ENCODE peak calls at places on chromosomes 13 and 19, in six cellular contexts. One of them, this sample, is unnamed.

GRCh38 chr13:70424428-70424827 is 316.2 kb upstream of the KLHL1 start:
- DNase-seq in HepG2: no peak
- DNase-seq in upper lobe of left lung: no peak
- DNase-seq in endothelial cell of umbilical vein: no peak
- DNase-seq in breast epithelium: no peak
- DNase-seq in GM23338: peak; percentile 88
- DNase-seq in this sample: peak; percentile 45

GRCh38 chr13:44908266-44908665 is 81.0 kb downstream of the NUFIP1 start:
- DNase-seq in HepG2: no peak
- DNase-seq in upper lobe of left lung: no peak
- DNase-seq in endothelial cell of umbilical vein: no peak
- DNase-seq in breast epithelium: no peak
- DNase-seq in GM23338: no peak
- DNase-seq in this sample: no peak

GRCh38 chr13:23915308-23915707 is 18.0 kb upstream of the C1QTNF9B start:
- DNase-seq in HepG2: peak; percentile 8
- DNase-seq in upper lobe of left lung: no peak
- DNase-seq in endothelial cell of umbilical vein: no peak
- DNase-seq in breast epithelium: no peak
- DNase-seq in GM23338: no peak
- DNase-seq in this sample: no peak

GRCh38 chr13:77859450-77859849 is 59.2 kb downstream of the EDNRB start:
- DNase-seq in HepG2: no peak
- DNase-seq in upper lobe of left lung: no peak
- DNase-seq in endothelial cell of umbilical vein: no peak
- DNase-seq in breast epithelium: no peak
- DNase-seq in GM23338: no peak
- DNase-seq in this sample: no peak

GRCh38 chr13:75739244-75739868 is 103.2 kb downstream of the LMO7 start:
- DNase-seq in HepG2: no peak
- DNase-seq in upper lobe of left lung: no peak
- DNase-seq in endothelial cell of umbilical vein: no peak
- DNase-seq in breast epithelium: no peak
- DNase-seq in GM23338: no peak
- DNase-seq in this sample: no peak

GRCh38 chr13:57748096-57748495 is 116.6 kb downstream of the PCDH17 start:
- DNase-seq in HepG2: no peak
- DNase-seq in upper lobe of left lung: no peak
- DNase-seq in endothelial cell of umbilical vein: no peak
- DNase-seq in breast epithelium: no peak
- DNase-seq in GM23338: no peak
- DNase-seq in this sample: no peak

GRCh38 chr13:44259045-44260042 is 114.3 kb upstream of the SERP2 start:
- DNase-seq in HepG2: no peak
- DNase-seq in upper lobe of left lung: no peak
- DNase-seq in endothelial cell of umbilical vein: peak; percentile 67
- DNase-seq in breast epithelium: no peak
- DNase-seq in GM23338: no peak
- DNase-seq in this sample: peak; percentile 41

GRCh38 chr13:73216381-73216831 is 157.6 kb downstream of the KLF5 start:
- DNase-seq in HepG2: no peak
- DNase-seq in upper lobe of left lung: no peak
- DNase-seq in endothelial cell of umbilical vein: no peak
- DNase-seq in breast epithelium: peak; percentile 35
- DNase-seq in GM23338: no peak
- DNase-seq in this sample: no peak

GRCh38 chr13:73738626-73739025 is 395.6 kb downstream of the KLF12 start:
- DNase-seq in HepG2: no peak
- DNase-seq in upper lobe of left lung: no peak
- DNase-seq in endothelial cell of umbilical vein: no peak
- DNase-seq in breast epithelium: no peak
- DNase-seq in GM23338: no peak
- DNase-seq in this sample: no peak

GRCh38 chr13:94480672-94481145 is 1.2 kb upstream of the DCT start:
- DNase-seq in HepG2: no peak
- DNase-seq in upper lobe of left lung: no peak
- DNase-seq in endothelial cell of umbilical vein: no peak
- DNase-seq in breast epithelium: no peak
- DNase-seq in GM23338: no peak
- DNase-seq in this sample: no peak

GRCh38 chr13:40480012-40480914 is 186.2 kb downstream of the FOXO1 start:
- DNase-seq in HepG2: peak; percentile 62
- DNase-seq in upper lobe of left lung: no peak
- DNase-seq in endothelial cell of umbilical vein: no peak
- DNase-seq in breast epithelium: no peak
- DNase-seq in GM23338: no peak
- DNase-seq in this sample: no peak

GRCh38 chr13:101450749-101451130 is 1.7 kb upstream of the ITGBL1 start:
- DNase-seq in HepG2: no peak
- DNase-seq in upper lobe of left lung: no peak
- DNase-seq in endothelial cell of umbilical vein: no peak
- DNase-seq in breast epithelium: no peak
- DNase-seq in GM23338: no peak
- DNase-seq in this sample: no peak

GRCh38 chr19:14381689-14382474 is 638 bp downstream of the ADGRE5 start:
- DNase-seq in HepG2: no peak
- DNase-seq in upper lobe of left lung: no peak
- DNase-seq in endothelial cell of umbilical vein: no peak
- DNase-seq in breast epithelium: no peak
- DNase-seq in GM23338: no peak
- DNase-seq in this sample: peak; percentile 57

GRCh38 chr19:56383826-56384605 is 9.3 kb downstream of the ZNF582 start:
- DNase-seq in HepG2: no peak
- DNase-seq in upper lobe of left lung: no peak
- DNase-seq in endothelial cell of umbilical vein: no peak
- DNase-seq in breast epithelium: no peak
- DNase-seq in GM23338: peak; percentile 33
- DNase-seq in this sample: no peak

GRCh38 chr13:46213242-46213641 is 1.5 kb downstream of the LRRC63 start:
- DNase-seq in HepG2: no peak
- DNase-seq in upper lobe of left lung: no peak
- DNase-seq in endothelial cell of umbilical vein: no peak
- DNase-seq in breast epithelium: no peak
- DNase-seq in GM23338: no peak
- DNase-seq in this sample: no peak

GRCh38 chr13:114130708-114131580 is 1.5 kb downstream of the RASA3 start:
- DNase-seq in HepG2: no peak
- DNase-seq in upper lobe of left lung: peak; percentile 84
- DNase-seq in endothelial cell of umbilical vein: peak; percentile 74
- DNase-seq in breast epithelium: no peak
- DNase-seq in GM23338: peak; percentile 78
- DNase-seq in this sample: no peak

GRCh38 chr19:50551713-50552187 is 16.5 kb downstream of the LRRC4B start:
- DNase-seq in HepG2: no peak
- DNase-seq in upper lobe of left lung: no peak
- DNase-seq in endothelial cell of umbilical vein: no peak
- DNase-seq in breast epithelium: no peak
- DNase-seq in GM23338: peak; percentile 70
- DNase-seq in this sample: no peak

GRCh38 chr19:1112254-1113208 is 8.7 kb downstream of the GPX4 start:
- DNase-seq in HepG2: no peak
- DNase-seq in upper lobe of left lung: peak; percentile 93
- DNase-seq in endothelial cell of umbilical vein: no peak
- DNase-seq in breast epithelium: peak; percentile 93
- DNase-seq in GM23338: peak; percentile 83
- DNase-seq in this sample: peak; percentile 91

GRCh38 chr19:55053735-55054134 is 9.2 kb downstream of the RDH13 start:
- DNase-seq in HepG2: no peak
- DNase-seq in upper lobe of left lung: no peak
- DNase-seq in endothelial cell of umbilical vein: no peak
- DNase-seq in breast epithelium: no peak
- DNase-seq in GM23338: no peak
- DNase-seq in this sample: no peak

DNA sequence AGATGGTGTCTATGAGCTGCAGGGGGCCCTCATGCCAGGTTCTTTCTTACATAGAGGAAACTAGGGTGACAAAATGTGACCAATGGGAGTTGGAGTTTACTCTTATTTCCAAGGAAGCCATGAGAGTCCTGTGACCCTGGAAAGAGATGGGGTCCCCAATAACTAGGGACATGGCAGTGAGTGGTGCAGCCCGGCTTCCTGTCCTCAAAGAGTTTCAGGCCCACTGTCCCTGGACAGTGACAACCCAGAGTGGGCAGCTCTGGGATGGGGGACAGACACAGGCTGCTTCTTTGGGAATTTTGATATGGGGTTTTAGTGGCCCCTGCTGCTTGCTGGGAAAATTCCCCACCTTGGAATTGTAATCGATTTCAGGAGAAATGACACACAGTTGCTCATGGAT is 8.4 kb upstream of the IGFL1 start:
- DNase-seq in HepG2: no peak
- DNase-seq in upper lobe of left lung: no peak
- DNase-seq in endothelial cell of umbilical vein: no peak
- DNase-seq in breast epithelium: no peak
- DNase-seq in GM23338: no peak
- DNase-seq in this sample: no peak
- H3K4me3 ChIP-seq in HepG2: no peak overlapping the region
- H3K4me3 ChIP-seq in upper lobe of left lung: no peak overlapping the region
- H3K4me3 ChIP-seq in endothelial cell of umbilical vein: no peak overlapping the region
- H3K4me3 ChIP-seq in breast epithelium: no peak overlapping the region
- H3K4me3 ChIP-seq in GM23338: no peak overlapping the region
- H3K4me3 ChIP-seq in this sample: no peak overlapping the region

DNA sequence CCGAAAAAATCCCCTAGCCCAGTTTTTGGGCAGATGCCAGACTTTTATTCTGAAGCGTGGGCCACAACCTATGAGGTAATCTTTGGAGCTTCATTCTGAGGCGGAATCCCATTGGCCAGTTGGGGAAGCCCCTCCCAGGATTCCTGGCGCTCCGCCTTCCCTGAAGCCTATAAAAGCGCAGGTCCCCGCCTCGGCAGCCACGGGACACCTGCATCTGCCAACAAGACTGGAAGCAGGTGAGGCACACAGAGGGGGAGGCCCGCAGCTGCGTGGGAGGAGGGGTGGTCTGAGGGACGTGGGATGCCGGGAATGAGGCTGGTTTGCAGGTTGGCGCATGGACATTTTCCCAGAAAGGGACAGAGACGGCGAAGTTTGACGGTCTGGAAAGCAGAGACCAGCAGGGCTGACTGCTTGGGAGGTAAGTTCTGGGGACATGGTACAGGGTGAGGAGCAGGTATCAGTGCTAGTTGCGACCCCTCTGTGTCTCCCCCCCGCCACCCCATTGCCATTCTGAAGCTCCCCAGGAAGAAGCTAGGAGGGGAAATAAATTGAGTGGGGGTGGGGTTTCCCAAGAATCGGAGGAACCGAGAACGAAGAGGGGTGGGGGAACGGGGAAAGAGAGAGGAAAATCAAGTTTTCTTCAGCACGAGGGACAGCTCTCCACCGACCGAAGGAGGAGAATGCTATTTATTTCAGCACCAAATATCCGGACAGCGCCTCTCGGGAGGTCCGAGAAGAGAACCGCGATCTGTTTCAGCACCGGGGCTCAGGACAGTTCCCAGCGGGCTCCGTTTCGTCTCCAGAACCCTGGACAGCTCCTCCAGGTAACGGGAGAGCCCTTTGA is 22.4 kb upstream of the FEM1A start:
- DNase-seq in HepG2: peak; percentile 85
- DNase-seq in upper lobe of left lung: no peak
- DNase-seq in endothelial cell of umbilical vein: peak; percentile 75
- DNase-seq in breast epithelium: peak; percentile 57
- DNase-seq in GM23338: peak; percentile 98
- DNase-seq in this sample: peak; percentile 82
- TF ChIP-seq POLR2AphosphoS5 in HepG2: no peak
- TF ChIP-seq POLR2AphosphoS5 in upper lobe of left lung: no peak
- TF ChIP-seq POLR2AphosphoS5 in endothelial cell of umbilical vein: peak; percentile 78
- TF ChIP-seq POLR2AphosphoS5 in breast epithelium: peak; percentile 86
- TF ChIP-seq POLR2AphosphoS5 in GM23338: peak; percentile 43
- TF ChIP-seq POLR2AphosphoS5 in this sample: no peak

GRCh38 chr19:48444129-48444932 is 1.5 kb upstream of the GRWD1 start:
- DNase-seq in HepG2: no peak
- DNase-seq in upper lobe of left lung: peak; percentile 75
- DNase-seq in endothelial cell of umbilical vein: no peak
- DNase-seq in breast epithelium: no peak
- DNase-seq in GM23338: peak; percentile 54
- DNase-seq in this sample: no peak

GRCh38 chr19:48442116-48443035 is 3.4 kb upstream of the GRWD1 start:
- DNase-seq in HepG2: no peak
- DNase-seq in upper lobe of left lung: peak; percentile 83
- DNase-seq in endothelial cell of umbilical vein: no peak
- DNase-seq in breast epithelium: no peak
- DNase-seq in GM23338: peak; percentile 56
- DNase-seq in this sample: no peak

GRCh38 chr19:48443262-48443661 is 2.5 kb upstream of the GRWD1 start:
- DNase-seq in HepG2: no peak
- DNase-seq in upper lobe of left lung: peak; percentile 89
- DNase-seq in endothelial cell of umbilical vein: no peak
- DNase-seq in breast epithelium: no peak
- DNase-seq in GM23338: peak; percentile 62
- DNase-seq in this sample: peak; percentile 43

GRCh38 chr19:48444933-48445194 is 919 bp upstream of the GRWD1 start:
- DNase-seq in HepG2: no peak
- DNase-seq in upper lobe of left lung: no peak
- DNase-seq in endothelial cell of umbilical vein: no peak
- DNase-seq in breast epithelium: no peak
- DNase-seq in GM23338: no peak
- DNase-seq in this sample: no peak

GRCh38 chr19:48443731-48444128 is 2.1 kb upstream of the GRWD1 start:
- DNase-seq in HepG2: no peak
- DNase-seq in upper lobe of left lung: peak; percentile 88
- DNase-seq in endothelial cell of umbilical vein: no peak
- DNase-seq in breast epithelium: no peak
- DNase-seq in GM23338: peak; percentile 31
- DNase-seq in this sample: no peak
- H3K4me3 ChIP-seq in HepG2: peak overlapping the region; percentile 77
- H3K4me3 ChIP-seq in upper lobe of left lung: peak overlapping the region; percentile 97
- H3K4me3 ChIP-seq in endothelial cell of umbilical vein: no peak overlapping the region
- H3K4me3 ChIP-seq in breast epithelium: peak overlapping the region; percentile 86
- H3K4me3 ChIP-seq in GM23338: peak overlapping the region; percentile 86
- H3K4me3 ChIP-seq in this sample: peak overlapping the region; percentile 100

GRCh38 chr19:3546119-3546518 is 7.1 kb downstream of the TEKTIP1 start:
- DNase-seq in HepG2: no peak
- DNase-seq in upper lobe of left lung: peak; percentile 83
- DNase-seq in endothelial cell of umbilical vein: no peak
- DNase-seq in breast epithelium: no peak
- DNase-seq in GM23338: no peak
- DNase-seq in this sample: peak; percentile 45

GRCh38 chr19:3549816-3550215 is 7.6 kb downstream of the MFSD12 start:
- DNase-seq in HepG2: no peak
- DNase-seq in upper lobe of left lung: no peak
- DNase-seq in endothelial cell of umbilical vein: no peak
- DNase-seq in breast epithelium: no peak
- DNase-seq in GM23338: no peak
- DNase-seq in this sample: no peak

GRCh38 chr19:3547301-3547731 is 8.3 kb downstream of the TEKTIP1 start:
- DNase-seq in HepG2: no peak
- DNase-seq in upper lobe of left lung: peak; percentile 67
- DNase-seq in endothelial cell of umbilical vein: no peak
- DNase-seq in breast epithelium: no peak
- DNase-seq in GM23338: no peak
- DNase-seq in this sample: no peak

GRCh38 chr19:3547767-3548282 is 8.9 kb downstream of the TEKTIP1 start:
- DNase-seq in HepG2: no peak
- DNase-seq in upper lobe of left lung: peak; percentile 79
- DNase-seq in endothelial cell of umbilical vein: no peak
- DNase-seq in breast epithelium: no peak
- DNase-seq in GM23338: no peak
- DNase-seq in this sample: no peak

DNA sequence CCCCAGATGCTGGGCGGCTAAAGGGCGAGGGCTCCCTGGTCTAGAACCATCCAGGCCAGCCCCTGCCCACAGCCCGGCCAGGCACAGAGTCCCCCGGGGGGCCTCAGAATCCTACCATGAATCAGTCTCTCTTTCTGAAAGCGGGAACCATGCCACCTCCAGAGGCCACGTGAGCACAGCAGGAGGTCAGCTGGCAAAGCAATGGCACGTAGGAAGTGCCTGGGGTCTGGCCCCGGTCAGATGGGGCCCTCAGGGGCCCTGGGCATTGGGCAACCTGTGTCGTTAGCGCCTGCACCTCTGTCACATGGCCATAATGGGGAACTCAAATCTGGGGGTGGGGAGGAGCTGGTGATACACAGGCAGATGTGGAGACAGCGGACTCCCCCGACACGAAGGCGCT is 8.8 kb downstream of the MFSD12 start:
- DNase-seq in HepG2: no peak
- DNase-seq in upper lobe of left lung: peak; percentile 63
- DNase-seq in endothelial cell of umbilical vein: no peak
- DNase-seq in breast epithelium: no peak
- DNase-seq in GM23338: no peak
- DNase-seq in this sample: no peak
- TF ChIP-seq POLR2AphosphoS5 in HepG2: no peak
- TF ChIP-seq POLR2AphosphoS5 in upper lobe of left lung: no peak
- TF ChIP-seq POLR2AphosphoS5 in endothelial cell of umbilical vein: no peak
- TF ChIP-seq POLR2AphosphoS5 in breast epithelium: no peak
- TF ChIP-seq POLR2AphosphoS5 in GM23338: no peak
- TF ChIP-seq POLR2AphosphoS5 in this sample: no peak

This sample was measured in stomach.